ENCODE peak calls at places on chromosomes 11 and 22, in six cellular contexts. N is SJSA1, C is mesenchymal stem cell, R is Peyer's patch, I is foreskin fibroblast, D is lower lobe of right lung. S is an unnamed sample.

GRCh38 chr11:118105657-118106305 is 19.0 kb upstream of the SMIM35 start:
- DNase-seq in D (no peak), R (no peak), N (no peak), I (no peak), C (no peak), S (no peak)

GRCh38 chr11:114551060-114551459 is 8.6 kb downstream of the NXPE1 start:
- DNase-seq in C (no peak), R (no peak), D (no peak), I (no peak), N (no peak), S (no peak)

GRCh38 chr11:120125005-120125404 is 12.9 kb downstream of the TRIM29 start:
- DNase-seq in N (no peak), R (no peak), C (peak), D (peak), I (peak), S (no peak)

GRCh38 chr11:61111060-61111435 is 8.8 kb downstream of the CD5 start:
- DNase-seq in I (no peak), R (no peak), C (no peak), D (no peak), N (no peak), S (no peak)

GRCh38 chr11:109644158-109644557 is 222.2 kb downstream of the C11orf87 start:
- DNase-seq in C (peak), D (no peak), R (no peak), N (no peak), I (peak), S (no peak)

GRCh38 chr11:11988099-11988651 is 20.3 kb downstream of the DKK3 start:
- DNase-seq in D (no peak), N (peak), C (peak), I (peak), R (no peak), S (peak)

GRCh38 chr11:102780491-102780918 is at the start of gene MMP10:
- DNase-seq in R (no peak), C (peak), D (no peak), N (peak), I (peak), S (no peak)

GRCh38 chr22:33271390-33272161 is 213.4 kb upstream of the SYN3 start:
- DNase-seq in I (no peak), D (no peak), C (no peak), R (peak), N (no peak), S (peak)

GRCh38 chr11:70930215-70930614 is 322.2 kb downstream of the SHANK2 start:
- DNase-seq in I (no peak), R (no peak), D (no peak), N (no peak), C (no peak), S (no peak)

GRCh38 chr11:23674866-23675265 is 814.6 kb upstream of the CCDC179 start:
- DNase-seq in R (no peak), N (no peak), C (no peak), D (no peak), I (peak), S (no peak)

DNA sequence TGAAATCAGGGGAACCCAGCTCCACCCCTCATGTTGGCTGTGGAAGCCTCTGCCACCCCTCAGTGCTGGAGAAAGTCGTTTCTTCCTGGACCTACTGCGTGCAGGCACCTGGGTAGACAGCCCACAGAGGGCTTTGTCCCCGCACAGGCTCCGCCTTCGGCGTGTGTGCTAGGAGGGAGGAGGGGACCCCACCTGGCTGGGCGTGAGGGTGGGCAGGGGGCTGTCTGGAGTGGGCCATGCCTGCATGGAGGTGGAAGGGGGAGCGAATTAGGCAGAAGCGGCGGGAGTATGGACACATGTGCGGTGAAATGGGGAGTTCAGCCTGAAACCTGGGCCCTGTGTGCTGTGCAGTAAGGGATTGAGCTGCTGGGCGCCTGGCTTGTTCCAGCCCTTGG is 49.3 kb downstream of the FBLN1 start:
- DNase-seq in N (no peak), C (no peak), R (no peak), I (no peak), D (no peak), S (no peak)
- H3K4me3 ChIP-seq in N (no peak), C (no peak), R (no peak), I (no peak), D (no peak), S (no peak)

DNA sequence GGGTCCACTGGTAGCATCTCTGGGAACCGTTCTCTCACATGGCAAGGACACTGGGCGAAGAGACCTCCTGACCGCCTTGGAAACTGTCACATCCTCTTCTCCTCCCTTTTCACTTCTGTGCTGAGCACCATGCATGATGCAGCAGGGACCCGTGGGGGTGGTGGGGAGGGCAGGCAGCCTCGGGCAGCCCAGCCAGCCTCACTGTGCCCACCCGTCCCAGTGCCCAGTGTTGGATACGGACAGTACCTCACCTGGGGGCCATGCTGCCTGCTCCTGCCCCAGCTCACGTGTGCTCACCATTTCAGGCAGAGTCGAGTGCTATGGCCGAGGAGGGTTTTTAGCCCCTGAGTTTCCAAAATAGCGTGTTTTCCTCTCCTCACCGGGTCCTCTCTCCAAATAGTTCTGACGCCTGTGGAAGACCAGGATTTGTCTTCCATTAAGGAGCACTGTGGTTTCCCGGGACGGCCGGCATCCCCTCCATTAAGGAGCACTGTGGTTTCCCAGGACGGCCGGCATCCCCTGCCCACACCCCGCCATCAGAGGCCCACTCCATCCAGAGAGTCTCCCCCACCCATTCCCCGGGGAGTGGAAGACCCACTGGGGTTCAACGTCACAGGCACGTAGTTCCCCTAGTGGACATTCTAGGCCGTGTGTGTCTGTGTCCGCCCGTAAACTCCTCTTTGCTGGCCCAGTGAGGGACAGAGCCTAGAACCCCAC is 22.4 kb downstream of the B3GAT1 start:
- DNase-seq in C (no peak), D (no peak), I (no peak), N (no peak), R (no peak), S (no peak)
- H3K4me3 ChIP-seq in C (no peak), D (no peak), I (no peak), N (no peak), R (no peak), S (no peak)

GRCh38 chr11:74815966-74816365 is 67.3 kb downstream of the RNF169 start:
- DNase-seq in C (no peak), N (no peak), D (no peak), I (no peak), R (no peak), S (no peak)
- H3K4me3 ChIP-seq in C (no peak), N (no peak), D (no peak), I (no peak), R (no peak), S (no peak)

DNA sequence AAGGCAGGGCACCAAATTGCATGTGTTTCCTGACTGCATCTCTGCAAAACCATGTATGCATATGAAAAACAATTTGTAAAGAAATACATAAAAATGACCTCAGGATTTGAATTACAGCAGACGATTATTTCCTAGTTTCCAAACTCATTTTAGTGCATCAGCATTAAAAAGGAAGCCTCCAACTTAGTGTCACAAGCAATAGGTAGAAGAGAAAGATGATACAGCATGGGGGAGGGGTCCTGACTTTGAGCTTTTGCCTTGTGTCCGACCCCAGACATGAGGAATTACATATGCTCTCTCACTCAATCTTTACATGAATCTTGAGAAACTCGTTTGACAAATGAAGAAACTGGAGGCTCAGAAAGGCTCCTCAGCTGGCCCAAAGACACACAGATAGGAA is 294.6 kb upstream of the NARS2 start:
- DNase-seq in D (no peak), R (no peak), C (no peak), N (no peak), I (no peak), S (no peak)
- H3K4me3 ChIP-seq in D (no peak), R (no peak), C (no peak), N (no peak), I (no peak), S (no peak)

GRCh38 chr11:28009383-28009782 is 98.6 kb downstream of the KIF18A start:
- DNase-seq in C (peak), D (no peak), I (peak), N (no peak), R (no peak), S (no peak)
- H3K4me3 ChIP-seq in C (peak), D (no peak), I (no peak), N (no peak), R (no peak), S (no peak)

GRCh38 chr11:46116007-46116711 is 5.1 kb downstream of the PHF21A start:
- DNase-seq in D (no peak), N (no peak), R (no peak), C (no peak), I (no peak), S (no peak)
- H3K4me3 ChIP-seq in D (no peak), N (no peak), R (no peak), C (peak), I (no peak), S (no peak)

GRCh38 chr11:65553301-65554001 is 4.7 kb downstream of the LTBP3 start:
- DNase-seq in N (no peak), C (no peak), I (peak), D (no peak), R (peak), S (no peak)

GRCh38 chr11:65554057-65554818 is 3.9 kb downstream of the LTBP3 start:
- DNase-seq in R (no peak), I (no peak), D (no peak), N (no peak), C (no peak), S (no peak)

GRCh38 chr11:65556470-65557279 is 1.5 kb downstream of the LTBP3 start:
- DNase-seq in C (no peak), N (no peak), R (no peak), I (peak), D (no peak), S (no peak)

GRCh38 chr11:65555693-65556231 is 2.4 kb downstream of the LTBP3 start:
- DNase-seq in C (peak), I (peak), R (no peak), D (no peak), N (peak), S (no peak)

DNA sequence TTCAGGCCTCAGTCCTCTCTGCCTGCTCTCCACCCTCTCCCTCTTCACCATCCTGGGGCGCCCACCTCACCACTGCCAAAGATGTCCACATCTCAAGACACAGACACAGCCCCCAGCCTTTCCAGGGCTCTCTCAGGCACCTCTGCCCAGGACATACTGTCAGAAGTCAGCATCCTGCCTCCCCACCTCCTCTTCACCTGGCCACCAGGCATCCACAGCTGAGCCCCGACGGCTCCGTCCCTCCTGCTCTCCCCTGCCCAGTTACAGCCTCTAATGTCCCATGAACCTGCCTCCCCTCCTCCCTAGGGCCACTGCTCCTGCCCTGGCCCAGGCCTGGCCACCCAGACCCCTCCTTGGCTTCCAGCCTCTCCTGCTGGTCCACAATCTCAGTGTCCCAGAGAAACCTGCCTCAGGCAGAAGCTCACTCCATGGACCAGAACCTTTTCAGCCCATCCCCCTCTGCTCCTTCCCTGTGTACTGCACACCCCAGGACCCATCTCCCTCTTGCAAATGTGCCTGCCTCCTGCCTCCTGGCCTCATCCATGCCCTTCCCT is 3.2 kb downstream of the LTBP3 start:
- DNase-seq in R (no peak), I (no peak), D (no peak), C (no peak), N (no peak), S (no peak)
- H3K4me3 ChIP-seq in R (no peak), I (no peak), D (no peak), C (peak), N (no peak), S (no peak)

GRCh38 chr22:27784099-27784446 is 17.5 kb downstream of the MN1 start:
- DNase-seq in I (no peak), D (no peak), R (no peak), N (no peak), C (no peak), S (no peak)
- H3K4me3 ChIP-seq in I (no peak), D (no peak), R (no peak), N (no peak), C (no peak), S (no peak)

DNA sequence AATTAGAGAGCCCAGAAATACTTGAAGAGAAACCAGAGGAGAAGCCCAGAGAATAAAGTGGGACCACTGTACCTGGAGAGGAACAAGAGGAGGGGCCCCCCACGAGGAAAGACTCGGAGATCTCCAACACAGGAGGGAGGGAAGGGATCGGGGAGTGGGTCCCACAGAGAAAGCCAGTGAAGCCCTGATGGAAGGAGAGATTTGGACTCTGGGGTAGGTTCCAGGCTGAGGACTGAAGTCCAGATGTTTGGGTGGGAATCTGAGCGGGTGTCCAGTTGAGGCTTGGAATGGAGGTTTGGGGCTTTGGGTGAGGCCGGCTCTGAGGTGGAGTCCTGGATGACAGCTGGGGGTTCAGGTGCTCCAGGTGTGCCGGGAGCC is 32.7 kb downstream of the PDE2A start:
- DNase-seq in R (no peak), D (no peak), C (no peak), N (no peak), I (no peak), S (no peak)
- H3K4me3 ChIP-seq in R (peak), D (peak), C (no peak), N (no peak), I (no peak), S (peak)

GRCh38 chr22:47148510-47148909 is 386.1 kb downstream of the TBC1D22A start:
- DNase-seq in D (no peak), I (no peak), C (no peak), R (no peak), N (no peak), S (no peak)
- H3K4me3 ChIP-seq in D (no peak), I (no peak), C (no peak), R (no peak), N (no peak), S (no peak)

S was measured in right lobe of liver.